ENCODE peak calls at places on chromosomes 4 and X, in nine cellular contexts. B is cardiac muscle cell, F is psoas muscle, K is ovary, D is left ventricle myocardium inferior, U is right atrium auricular region, X is D721Med, N is breast epithelium, P is neural crest cell. Q is an unnamed sample.

GRCh38 chr4:89356086-89356485 is 48.5 kb upstream of the GPRIN3 start:
- DNase-seq in P (no peak), F (no peak), B (no peak), U (no peak), D (no peak), X (no peak), K (no peak), N (no peak), Q (no peak)

GRCh38 chr4:24559889-24560288 is 24.5 kb downstream of the DHX15 start:
- DNase-seq in P (no peak), N (no peak), B (peak), X (no peak), F (no peak), U (no peak), D (no peak), K (no peak), Q (no peak)

GRCh38 chrX:110420771-110421498 is 62.3 kb downstream of the RTL9 start:
- DNase-seq in X (no peak), F (no peak), B (no peak), U (no peak), N (no peak), K (no peak), P (peak), D (no peak), Q (no peak)

GRCh38 chrX:17459596-17459995 is 84.6 kb downstream of the NHS start:
- DNase-seq in D (no peak), N (no peak), F (no peak), X (no peak), P (no peak), K (no peak), U (no peak), B (peak), Q (no peak)

GRCh38 chr4:139011220-139011950 is 4.2 kb upstream of the NOCT start:
- DNase-seq in U (no peak), N (no peak), B (no peak), P (no peak), D (no peak), F (no peak), K (no peak), X (no peak), Q (no peak)

GRCh38 chr4:38837849-38838248 is 18.8 kb downstream of the TLR6 start:
- DNase-seq in K (no peak), N (no peak), D (no peak), P (no peak), B (peak), X (no peak), F (no peak), U (no peak), Q (no peak)

GRCh38 chr4:21946858-21947257 is 1.7 kb downstream of the KCNIP4 start:
- DNase-seq in P (no peak), X (no peak), B (no peak), N (no peak), F (no peak), U (no peak), K (no peak), D (no peak), Q (no peak)

GRCh38 chrX:18390941-18391538 is 34.4 kb upstream of the CDKL5 start:
- DNase-seq in P (peak), F (peak), D (peak), X (no peak), B (peak), U (peak), K (peak), N (peak), Q (no peak)

GRCh38 chr4:119638359-119638758 is 9.8 kb upstream of the PDE5A start:
- DNase-seq in K (no peak), N (no peak), D (no peak), X (no peak), U (no peak), F (no peak), B (no peak), P (no peak), Q (no peak)

GRCh38 chr4:36269116-36269515 is 12.3 kb upstream of the DTHD1 start:
- DNase-seq in K (no peak), B (no peak), D (no peak), N (no peak), P (no peak), F (no peak), U (no peak), X (no peak), Q (no peak)

GRCh38 chr4:140367738-140368137 is 5.7 kb upstream of the SCOC start:
- DNase-seq in D (no peak), F (no peak), U (no peak), B (peak), K (no peak), X (no peak), N (no peak), P (no peak), Q (no peak)

GRCh38 chr4:16505726-16506125 is 279.5 kb upstream of the TAPT1 start:
- DNase-seq in N (no peak), X (no peak), U (no peak), P (no peak), F (no peak), K (no peak), D (no peak), B (peak), Q (no peak)

GRCh38 chr4:174260099-174260498 is 23.4 kb downstream of the FBXO8 start:
- DNase-seq in F (no peak), D (no peak), X (no peak), K (no peak), B (peak), P (no peak), U (no peak), N (no peak), Q (no peak)

GRCh38 chr4:98657531-98658286 is 702 bp downstream of the TSPAN5 start:
- DNase-seq in K (peak), F (peak), D (peak), B (peak), P (peak), N (no peak), X (peak), U (no peak), Q (no peak)

GRCh38 chrX:110082156-110082555 is 79.2 kb downstream of the TMEM164 start:
- DNase-seq in F (no peak), N (no peak), K (peak), D (no peak), B (peak), X (no peak), P (no peak), U (no peak), Q (no peak)

GRCh38 chr4:61068745-61069144 is 131.4 kb upstream of the ADGRL3 start:
- DNase-seq in D (no peak), P (no peak), N (no peak), B (peak), F (no peak), K (no peak), X (no peak), U (no peak), Q (no peak)

GRCh38 chrX:24364851-24365538 is 4.6 kb downstream of the SUPT20HL1 start:
- DNase-seq in F (no peak), U (no peak), B (no peak), X (no peak), N (no peak), D (no peak), P (no peak), K (no peak), Q (no peak)

GRCh38 chr4:73964862-73965611 is 16.8 kb downstream of the PF4 start:
- DNase-seq in N (no peak), F (no peak), B (peak), P (no peak), U (no peak), K (no peak), D (no peak), X (no peak), Q (no peak)

GRCh38 chr4:6962211-6963041 is 52.8 kb downstream of the TBC1D14 start:
- DNase-seq in F (no peak), U (peak), X (no peak), B (no peak), P (no peak), K (no peak), N (peak), D (no peak), Q (no peak)

GRCh38 chrX:21438792-21439191 is 64.6 kb downstream of the CNKSR2 start:
- DNase-seq in D (no peak), U (no peak), N (no peak), P (no peak), F (no peak), X (no peak), K (no peak), B (no peak), Q (no peak)

GRCh38 chrX:121405826-121406225 is 358.4 kb downstream of the GLUD2 start:
- DNase-seq in X (no peak), F (no peak), U (no peak), K (no peak), P (no peak), D (no peak), B (no peak), N (no peak), Q (no peak)

GRCh38 chr4:180811556-180811955 is 1431.6 kb upstream of the TENM3 start:
- DNase-seq in N (no peak), D (no peak), X (no peak), P (no peak), F (no peak), B (peak), U (no peak), K (no peak), Q (no peak)

GRCh38 chr4:12041828-12042227 is 613.1 kb upstream of the HS3ST1 start:
- DNase-seq in P (no peak), K (no peak), D (no peak), N (no peak), F (no peak), U (no peak), B (peak), X (no peak), Q (no peak)

GRCh38 chr4:74109894-74110605 is 11.1 kb upstream of the CXCL2 start:
- DNase-seq in X (no peak), U (no peak), D (no peak), N (no peak), F (no peak), P (no peak), K (no peak), B (peak), Q (no peak)

GRCh38 chr4:143667461-143667860 is 33.0 kb downstream of the FREM3 start:
- DNase-seq in D (no peak), B (peak), F (no peak), P (no peak), N (no peak), K (no peak), U (peak), X (no peak), Q (no peak)

GRCh38 chrX:155819966-155820491 is 61.1 kb upstream of the VAMP7 start:
- DNase-seq in X (no peak), B (peak), K (peak), F (peak), U (peak), D (peak), N (no peak), P (peak), Q (no peak)

GRCh38 chr4:118352843-118353373 is at the start of gene PRSS12:
- DNase-seq in U (no peak), D (peak), K (peak), F (peak), P (peak), N (peak), X (peak), B (peak), Q (peak)

GRCh38 chrX:37896491-37896890 is 49.1 kb upstream of the DYNLT3 start:
- DNase-seq in N (no peak), B (no peak), D (no peak), U (no peak), F (no peak), K (no peak), X (no peak), P (no peak), Q (no peak)

GRCh38 chr4:28831867-28832266 is 1888.3 kb upstream of the PCDH7 start:
- DNase-seq in P (no peak), F (no peak), N (no peak), D (no peak), U (no peak), B (no peak), K (no peak), X (no peak), Q (no peak)

GRCh38 chr4:17515724-17516407 is 901 bp downstream of the CLRN2 start:
- DNase-seq in D (no peak), K (no peak), X (no peak), P (no peak), B (no peak), U (no peak), F (no peak), N (no peak), Q (no peak)

GRCh38 chr4:68460085-68460484 is 12.8 kb downstream of the TMPRSS11E start:
- DNase-seq in P (no peak), U (no peak), K (no peak), X (no peak), D (no peak), B (no peak), N (no peak), F (no peak), Q (no peak)

GRCh38 chr4:160375746-160376452 is 1273.0 kb downstream of the RAPGEF2 start:
- DNase-seq in X (no peak), P (no peak), F (no peak), U (no peak), K (no peak), N (no peak), D (no peak), B (no peak), Q (no peak)

GRCh38 chr4:108192056-108192455 is 23.3 kb upstream of the LEF1 start:
- DNase-seq in U (no peak), N (no peak), F (no peak), X (no peak), P (no peak), K (no peak), B (no peak), D (no peak), Q (no peak)

GRCh38 chr4:1711055-1711905 is 839 bp downstream of the SLBP start:
- DNase-seq in P (no peak), U (no peak), N (no peak), D (peak), K (peak), X (no peak), B (peak), F (peak), Q (no peak)

GRCh38 chr4:16418814-16419213 is 192.5 kb upstream of the TAPT1 start:
- DNase-seq in P (no peak), N (no peak), B (peak), X (no peak), K (no peak), D (no peak), F (no peak), U (no peak), Q (no peak)

GRCh38 chr4:121863787-121864186 is 6.5 kb downstream of the BBS7 start:
- DNase-seq in N (no peak), P (no peak), D (no peak), B (no peak), X (no peak), F (no peak), K (no peak), U (no peak), Q (no peak)

GRCh38 chr4:5955201-5955821 is 62.4 kb upstream of the CRMP1 start:
- DNase-seq in X (no peak), D (no peak), K (no peak), P (no peak), U (no peak), B (no peak), N (no peak), F (no peak), Q (no peak)

GRCh38 chr4:8101213-8101781 is 57.3 kb downstream of the ABLIM2 start:
- DNase-seq in D (peak), K (peak), U (no peak), P (no peak), F (peak), X (no peak), N (no peak), B (peak), Q (no peak)

DNA sequence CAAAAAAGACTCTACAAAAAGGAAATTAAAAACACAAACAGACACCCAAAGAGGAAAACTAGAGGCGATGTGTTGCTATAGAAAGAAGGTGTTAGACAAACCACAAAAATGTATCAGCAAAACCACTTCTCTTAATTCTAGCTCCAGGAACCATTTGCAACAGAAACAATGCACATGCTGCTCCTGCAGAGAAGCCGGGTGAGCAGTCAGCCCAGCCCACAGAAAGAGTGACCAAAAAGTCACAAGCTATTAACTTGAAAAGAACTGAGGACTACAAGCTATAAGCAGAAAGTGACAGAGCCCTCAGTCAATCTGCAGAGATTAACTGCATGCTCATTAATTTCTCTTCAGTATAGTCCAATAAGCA is 96.2 kb upstream of the KLHL13 start:
- DNase-seq in F (no peak), N (no peak), B (no peak), K (no peak), D (no peak), P (no peak), X (no peak), U (no peak), Q (no peak)
- TF ChIP-seq CTCF in F (no peak), N (no peak), B (no peak), K (no peak), D (no peak), P (no peak), X (no peak), U (no peak), Q (no peak)

GRCh38 chrX:41734530-41734929 is 10.5 kb downstream of the GPR82 start:
- DNase-seq in X (no peak), F (no peak), U (no peak), B (peak), K (no peak), N (no peak), D (no peak), P (no peak), Q (no peak)
- TF ChIP-seq CTCF in X (peak), F (no peak), U (no peak), B (peak), K (no peak), N (no peak), D (peak), P (peak), Q (peak)

DNA sequence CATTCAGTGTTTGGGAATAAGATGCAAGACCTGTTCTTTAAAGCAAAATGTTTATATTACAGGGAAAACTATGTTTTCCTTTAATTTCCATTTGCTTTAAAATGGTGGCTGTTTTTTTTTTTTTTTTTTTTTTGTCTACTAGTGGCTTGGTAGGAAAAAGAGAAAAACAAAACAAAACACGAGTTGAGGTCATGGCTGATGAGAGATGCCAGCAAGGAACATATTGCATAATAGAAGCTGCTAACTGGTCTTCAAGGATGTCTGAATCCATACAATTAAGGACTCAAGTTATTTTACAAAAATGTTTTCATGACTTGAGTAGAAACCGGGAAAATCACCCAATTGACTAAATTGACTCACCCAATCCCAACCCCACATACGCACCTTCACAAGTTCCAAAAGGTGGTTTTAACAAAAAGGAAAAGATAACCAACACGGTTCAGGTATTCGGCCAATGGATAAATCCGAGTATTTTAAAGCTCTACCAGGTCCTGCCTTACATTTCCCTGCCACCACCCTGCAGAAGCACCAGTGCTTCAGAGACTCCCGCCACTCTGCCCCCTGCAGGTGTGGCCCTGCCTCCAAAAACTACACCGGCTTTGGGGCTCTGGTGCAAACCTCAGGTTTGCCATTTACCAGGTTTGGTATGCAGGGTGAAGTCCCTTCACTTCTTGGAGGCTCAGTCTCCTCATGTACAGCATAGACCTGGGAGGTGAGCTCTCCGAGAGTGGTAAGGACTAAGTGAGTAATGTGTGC is 27.1 kb downstream of the PIR start:
- DNase-seq in U (no peak), N (no peak), P (no peak), B (peak), K (no peak), X (no peak), F (no peak), D (no peak), Q (no peak)
- TF ChIP-seq CTCF in U (no peak), N (no peak), P (peak), B (peak), K (no peak), X (no peak), F (no peak), D (peak), Q (peak)

GRCh38 chr4:76689079-76689817 is 208.7 kb downstream of the SOWAHB start:
- DNase-seq in P (peak), F (peak), U (no peak), B (peak), K (peak), X (peak), D (peak), N (no peak), Q (peak)
- TF ChIP-seq CTCF in P (no peak), F (no peak), U (no peak), B (no peak), K (no peak), X (no peak), D (no peak), N (no peak), Q (no peak)